ENCODE peak calls at places on chromosomes 3 and 15, in eight cellular contexts. Z is progenitor cell of endocrine pancreas; K is putamen; W is stimulated activated naive CD8-positive, alpha-beta T cell treated with anti-CD3 and anti-CD28 coated beads, Interleukin-15, amount 100 ng/mL, for 72 hours; X is GM06990; O is DMS79 treated with DMSO at 0.1 percent for 48 hours; P is activated CD4-positive, alpha-beta T cell treated with anti-CD3 and anti-CD28 coated beads, Interleukin-2, amount 50 U/mL, for 24 hours; L is T follicular helper cell. J is an unnamed sample.

GRCh38 chr3:197878427-197878826 is 71.6 kb upstream of the RPL35A start:
- DNase-seq in W (peak; percentile 79), L (no peak), P (peak; percentile 28), O (no peak), K (no peak), Z (no peak), X (no peak), J (no peak)

GRCh38 chr3:146550743-146551510 is 6.5 kb upstream of the PLSCR1 start:
- DNase-seq in Z (no peak), W (peak; percentile 39), P (no peak), O (no peak), L (no peak), X (no peak), K (no peak), J (no peak)

GRCh38 chr3:33636125-33636855 is 81.8 kb downstream of the CLASP2 start:
- DNase-seq in Z (no peak), L (no peak), P (no peak), W (no peak), K (peak; percentile 52), X (no peak), O (no peak), J (no peak)

GRCh38 chr15:69805248-69805953 is 292.3 kb downstream of the TLE3 start:
- DNase-seq in W (no peak), P (no peak), Z (no peak), L (no peak), O (no peak), X (no peak), K (no peak), J (no peak)

GRCh38 chr15:81071130-81071529 is 62.9 kb upstream of the CFAP161 start:
- DNase-seq in P (no peak), K (no peak), Z (no peak), W (no peak), L (no peak), X (no peak), O (no peak), J (no peak)

GRCh38 chr15:90248760-90249122 is 615 bp upstream of the TTLL13 start:
- DNase-seq in K (peak; percentile 84), O (no peak), X (no peak), L (no peak), Z (no peak), P (no peak), W (no peak), J (no peak)

GRCh38 chr3:39124876-39125836 is 17.7 kb downstream of the TTC21A start:
- DNase-seq in L (no peak), K (no peak), X (no peak), P (no peak), W (no peak), Z (no peak), O (no peak), J (no peak)

GRCh38 chr15:75921732-75922703 is 18.3 kb downstream of the FBXO22 start:
- DNase-seq in X (no peak), W (no peak), O (no peak), L (no peak), K (no peak), P (no peak), Z (no peak), J (no peak)

GRCh38 chr15:66912441-66912840 is 153.0 kb upstream of the SMAD3 start:
- DNase-seq in X (no peak), W (no peak), K (no peak), O (no peak), L (no peak), Z (no peak), P (no peak), J (no peak)

GRCh38 chr15:63544253-63545026 is 40.0 kb downstream of the USP3 start:
- DNase-seq in X (peak; percentile 36), P (no peak), Z (no peak), L (no peak), W (no peak), K (no peak), O (no peak), J (no peak)

GRCh38 chr3:194265505-194265892 is 85.6 kb downstream of the CPN2 start:
- DNase-seq in W (no peak), L (no peak), K (peak; percentile 70), X (no peak), O (peak; percentile 65), Z (no peak), P (no peak), J (no peak)

GRCh38 chr15:52496776-52497470 is 31.8 kb downstream of the MYO5A start:
- DNase-seq in L (no peak), O (no peak), K (no peak), X (no peak), Z (no peak), W (peak; percentile 41), P (peak; percentile 52), J (no peak)

GRCh38 chr3:109050591-109051167 is 67.3 kb downstream of the MORC1 start:
- DNase-seq in P (no peak), X (no peak), L (no peak), O (no peak), Z (no peak), W (no peak), K (no peak), J (no peak)

GRCh38 chr3:108552267-108553159 is 36.7 kb downstream of the CIP2A start:
- DNase-seq in X (no peak), O (peak; percentile 22), L (no peak), Z (no peak), P (peak; percentile 4), W (no peak), K (peak; percentile 42), J (peak; percentile 31)

GRCh38 chr15:91915576-91915975 is 62.1 kb downstream of the SLCO3A1 start:
- DNase-seq in X (no peak), K (no peak), P (no peak), W (no peak), O (no peak), L (no peak), Z (no peak), J (no peak)

GRCh38 chr3:153130312-153130977 is 31.6 kb upstream of the RAP2B start:
- DNase-seq in X (peak; percentile 67), O (no peak), K (no peak), L (no peak), Z (no peak), P (no peak), W (no peak), J (no peak)

GRCh38 chr3:36373084-36373483 is 7.2 kb upstream of the STAC start:
- DNase-seq in W (no peak), Z (no peak), K (no peak), P (no peak), X (no peak), O (no peak), L (no peak), J (no peak)

GRCh38 chr3:169026543-169027181 is 636.9 kb downstream of the MECOM start:
- DNase-seq in O (no peak), P (no peak), K (no peak), Z (no peak), W (no peak), X (no peak), L (no peak), J (no peak)

GRCh38 chr3:88131695-88132094 is 18.1 kb upstream of the C3orf38 start:
- DNase-seq in P (no peak), O (no peak), K (no peak), Z (no peak), L (no peak), W (no peak), X (no peak), J (no peak)